ENCODE peak calls at places on chromosomes 6 and 20, in six cellular contexts. One of them, this sample, is unnamed.
A peak's percentile ranks its signal among the peaks of the same experiment; 100 is the strongest.

GRCh38 chr6:16787128-16787685 is 25.9 kb upstream of the ATXN1 start:
- DNase-seq in uterus: no peak
- DNase-seq in NCI-H1105 treated with DMSO at 0.1 percent for 48 hours: no peak
- DNase-seq in IMR-90: no peak
- DNase-seq in NCI-H2029 treated with DMSO at 0.1 percent for 48 hours: no peak
- DNase-seq in naive thymus-derived CD8-positive, alpha-beta T cell: no peak
- DNase-seq in this sample: no peak

GRCh38 chr20:62143118-62143975 is at the start of the genes PSMA7 and SS18L1:
- DNase-seq in uterus: peak; percentile 78
- DNase-seq in NCI-H1105 treated with DMSO at 0.1 percent for 48 hours: peak; percentile 79
- DNase-seq in IMR-90: peak; percentile 80
- DNase-seq in NCI-H2029 treated with DMSO at 0.1 percent for 48 hours: peak; percentile 30
- DNase-seq in naive thymus-derived CD8-positive, alpha-beta T cell: peak; percentile 89
- DNase-seq in this sample: peak; percentile 96

GRCh38 chr6:4041480-4041879 is 37.5 kb downstream of the FAM217A start:
- DNase-seq in uterus: no peak
- DNase-seq in NCI-H1105 treated with DMSO at 0.1 percent for 48 hours: no peak
- DNase-seq in IMR-90: no peak
- DNase-seq in NCI-H2029 treated with DMSO at 0.1 percent for 48 hours: no peak
- DNase-seq in naive thymus-derived CD8-positive, alpha-beta T cell: no peak
- DNase-seq in this sample: no peak

GRCh38 chr6:68343901-68344300 is 291.2 kb upstream of the ADGRB3 start:
- DNase-seq in uterus: no peak
- DNase-seq in NCI-H1105 treated with DMSO at 0.1 percent for 48 hours: peak; percentile 64
- DNase-seq in IMR-90: peak; percentile 0
- DNase-seq in NCI-H2029 treated with DMSO at 0.1 percent for 48 hours: peak; percentile 84
- DNase-seq in naive thymus-derived CD8-positive, alpha-beta T cell: no peak
- DNase-seq in this sample: no peak

GRCh38 chr20:49303211-49303610 is 25.4 kb upstream of the ZNFX1 start:
- DNase-seq in uterus: no peak
- DNase-seq in NCI-H1105 treated with DMSO at 0.1 percent for 48 hours: no peak
- DNase-seq in IMR-90: no peak
- DNase-seq in NCI-H2029 treated with DMSO at 0.1 percent for 48 hours: no peak
- DNase-seq in naive thymus-derived CD8-positive, alpha-beta T cell: no peak
- DNase-seq in this sample: no peak

GRCh38 chr20:62433655-62434054 is 6.3 kb upstream of the RBBP8NL start:
- DNase-seq in uterus: peak; percentile 35
- DNase-seq in NCI-H1105 treated with DMSO at 0.1 percent for 48 hours: no peak
- DNase-seq in IMR-90: no peak
- DNase-seq in NCI-H2029 treated with DMSO at 0.1 percent for 48 hours: no peak
- DNase-seq in naive thymus-derived CD8-positive, alpha-beta T cell: no peak
- DNase-seq in this sample: no peak

GRCh38 chr6:152136449-152136825 is 329.0 kb downstream of the ESR1 start:
- DNase-seq in uterus: no peak
- DNase-seq in NCI-H1105 treated with DMSO at 0.1 percent for 48 hours: peak; percentile 15
- DNase-seq in IMR-90: no peak
- DNase-seq in NCI-H2029 treated with DMSO at 0.1 percent for 48 hours: peak; percentile 44
- DNase-seq in naive thymus-derived CD8-positive, alpha-beta T cell: no peak
- DNase-seq in this sample: no peak

GRCh38 chr6:113464959-113465358 is 392.2 kb upstream of the MARCKS start:
- DNase-seq in uterus: no peak
- DNase-seq in NCI-H1105 treated with DMSO at 0.1 percent for 48 hours: no peak
- DNase-seq in IMR-90: peak; percentile 85
- DNase-seq in NCI-H2029 treated with DMSO at 0.1 percent for 48 hours: no peak
- DNase-seq in naive thymus-derived CD8-positive, alpha-beta T cell: no peak
- DNase-seq in this sample: no peak

GRCh38 chr6:3706547-3707467 is 44.7 kb downstream of the PXDC1 start:
- DNase-seq in uterus: no peak
- DNase-seq in NCI-H1105 treated with DMSO at 0.1 percent for 48 hours: no peak
- DNase-seq in IMR-90: peak; percentile 18
- DNase-seq in NCI-H2029 treated with DMSO at 0.1 percent for 48 hours: no peak
- DNase-seq in naive thymus-derived CD8-positive, alpha-beta T cell: no peak
- DNase-seq in this sample: no peak

GRCh38 chr6:16514249-16514648 is 247.0 kb downstream of the ATXN1 start:
- DNase-seq in uterus: no peak
- DNase-seq in NCI-H1105 treated with DMSO at 0.1 percent for 48 hours: no peak
- DNase-seq in IMR-90: peak; percentile 76
- DNase-seq in NCI-H2029 treated with DMSO at 0.1 percent for 48 hours: no peak
- DNase-seq in naive thymus-derived CD8-positive, alpha-beta T cell: peak; percentile 33
- DNase-seq in this sample: no peak

GRCh38 chr6:88304515-88304914 is 138.4 kb upstream of the CNR1 start:
- DNase-seq in uterus: no peak
- DNase-seq in NCI-H1105 treated with DMSO at 0.1 percent for 48 hours: no peak
- DNase-seq in IMR-90: no peak
- DNase-seq in NCI-H2029 treated with DMSO at 0.1 percent for 48 hours: no peak
- DNase-seq in naive thymus-derived CD8-positive, alpha-beta T cell: no peak
- DNase-seq in this sample: no peak

GRCh38 chr20:2386516-2387179 is 5.9 kb downstream of the TGM6 start:
- DNase-seq in uterus: no peak
- DNase-seq in NCI-H1105 treated with DMSO at 0.1 percent for 48 hours: no peak
- DNase-seq in IMR-90: peak; percentile 38
- DNase-seq in NCI-H2029 treated with DMSO at 0.1 percent for 48 hours: no peak
- DNase-seq in naive thymus-derived CD8-positive, alpha-beta T cell: no peak
- DNase-seq in this sample: no peak

GRCh38 chr6:14275493-14275851 is 157.9 kb downstream of the CD83 start:
- DNase-seq in uterus: no peak
- DNase-seq in NCI-H1105 treated with DMSO at 0.1 percent for 48 hours: no peak
- DNase-seq in IMR-90: peak; percentile 37
- DNase-seq in NCI-H2029 treated with DMSO at 0.1 percent for 48 hours: no peak
- DNase-seq in naive thymus-derived CD8-positive, alpha-beta T cell: no peak
- DNase-seq in this sample: no peak

GRCh38 chr6:167279766-167280440 is 11.2 kb upstream of the UNC93A start:
- DNase-seq in uterus: no peak
- DNase-seq in NCI-H1105 treated with DMSO at 0.1 percent for 48 hours: no peak
- DNase-seq in IMR-90: no peak
- DNase-seq in NCI-H2029 treated with DMSO at 0.1 percent for 48 hours: no peak
- DNase-seq in naive thymus-derived CD8-positive, alpha-beta T cell: no peak
- DNase-seq in this sample: no peak

GRCh38 chr6:90284236-90284744 is 12.4 kb downstream of the BACH2 start:
- DNase-seq in uterus: peak; percentile 57
- DNase-seq in NCI-H1105 treated with DMSO at 0.1 percent for 48 hours: no peak
- DNase-seq in IMR-90: peak; percentile 95
- DNase-seq in NCI-H2029 treated with DMSO at 0.1 percent for 48 hours: no peak
- DNase-seq in naive thymus-derived CD8-positive, alpha-beta T cell: no peak
- DNase-seq in this sample: no peak

GRCh38 chr6:123380257-123380656 is 256.5 kb downstream of the TRDN start:
- DNase-seq in uterus: no peak
- DNase-seq in NCI-H1105 treated with DMSO at 0.1 percent for 48 hours: peak; percentile 72
- DNase-seq in IMR-90: no peak
- DNase-seq in NCI-H2029 treated with DMSO at 0.1 percent for 48 hours: peak; percentile 89
- DNase-seq in naive thymus-derived CD8-positive, alpha-beta T cell: no peak
- DNase-seq in this sample: no peak

GRCh38 chr20:49384437-49385434 is 97.7 kb downstream of the KCNB1 start:
- DNase-seq in uterus: peak; percentile 71
- DNase-seq in NCI-H1105 treated with DMSO at 0.1 percent for 48 hours: peak; percentile 59
- DNase-seq in IMR-90: peak; percentile 26
- DNase-seq in NCI-H2029 treated with DMSO at 0.1 percent for 48 hours: peak; percentile 48
- DNase-seq in naive thymus-derived CD8-positive, alpha-beta T cell: peak; percentile 29
- DNase-seq in this sample: peak; percentile 86

GRCh38 chr20:47875302-47876025 is 90.2 kb upstream of the SULF2 start:
- DNase-seq in uterus: no peak
- DNase-seq in NCI-H1105 treated with DMSO at 0.1 percent for 48 hours: no peak
- DNase-seq in IMR-90: no peak
- DNase-seq in NCI-H2029 treated with DMSO at 0.1 percent for 48 hours: no peak
- DNase-seq in naive thymus-derived CD8-positive, alpha-beta T cell: no peak
- DNase-seq in this sample: no peak

GRCh38 chr20:4961746-4962145 is 39.6 kb downstream of the SLC23A2 start:
- DNase-seq in uterus: no peak
- DNase-seq in NCI-H1105 treated with DMSO at 0.1 percent for 48 hours: no peak
- DNase-seq in IMR-90: peak; percentile 97
- DNase-seq in NCI-H2029 treated with DMSO at 0.1 percent for 48 hours: no peak
- DNase-seq in naive thymus-derived CD8-positive, alpha-beta T cell: peak; percentile 23
- DNase-seq in this sample: no peak

GRCh38 chr6:7169296-7169721 is 61.5 kb downstream of the RREB1 start:
- DNase-seq in uterus: peak; percentile 54
- DNase-seq in NCI-H1105 treated with DMSO at 0.1 percent for 48 hours: no peak
- DNase-seq in IMR-90: no peak
- DNase-seq in NCI-H2029 treated with DMSO at 0.1 percent for 48 hours: no peak
- DNase-seq in naive thymus-derived CD8-positive, alpha-beta T cell: no peak
- DNase-seq in this sample: peak; percentile 92

GRCh38 chr6:147046131-147046530 is 158.1 kb upstream of the STXBP5 start:
- DNase-seq in uterus: no peak
- DNase-seq in NCI-H1105 treated with DMSO at 0.1 percent for 48 hours: no peak
- DNase-seq in IMR-90: peak; percentile 12
- DNase-seq in NCI-H2029 treated with DMSO at 0.1 percent for 48 hours: no peak
- DNase-seq in naive thymus-derived CD8-positive, alpha-beta T cell: no peak
- DNase-seq in this sample: no peak

GRCh38 chr6:165842291-165842936 is 179.4 kb upstream of the PDE10A start:
- DNase-seq in uterus: no peak
- DNase-seq in NCI-H1105 treated with DMSO at 0.1 percent for 48 hours: no peak
- DNase-seq in IMR-90: no peak
- DNase-seq in NCI-H2029 treated with DMSO at 0.1 percent for 48 hours: no peak
- DNase-seq in naive thymus-derived CD8-positive, alpha-beta T cell: no peak
- DNase-seq in this sample: no peak

GRCh38 chr6:82381278-82381677 is 17.7 kb downstream of the TPBG start:
- DNase-seq in uterus: no peak
- DNase-seq in NCI-H1105 treated with DMSO at 0.1 percent for 48 hours: no peak
- DNase-seq in IMR-90: no peak
- DNase-seq in NCI-H2029 treated with DMSO at 0.1 percent for 48 hours: no peak
- DNase-seq in naive thymus-derived CD8-positive, alpha-beta T cell: no peak
- DNase-seq in this sample: no peak

GRCh38 chr20:4064118-4064962 is 49.0 kb upstream of the RNF24 start:
- DNase-seq in uterus: peak; percentile 93
- DNase-seq in NCI-H1105 treated with DMSO at 0.1 percent for 48 hours: peak; percentile 66
- DNase-seq in IMR-90: peak; percentile 93
- DNase-seq in NCI-H2029 treated with DMSO at 0.1 percent for 48 hours: peak; percentile 60
- DNase-seq in naive thymus-derived CD8-positive, alpha-beta T cell: no peak
- DNase-seq in this sample: peak; percentile 96

GRCh38 chr6:131443014-131443413 is 130.0 kb upstream of the ARG1 start:
- DNase-seq in uterus: no peak
- DNase-seq in NCI-H1105 treated with DMSO at 0.1 percent for 48 hours: no peak
- DNase-seq in IMR-90: no peak
- DNase-seq in NCI-H2029 treated with DMSO at 0.1 percent for 48 hours: no peak
- DNase-seq in naive thymus-derived CD8-positive, alpha-beta T cell: no peak
- DNase-seq in this sample: no peak

GRCh38 chr6:7540595-7540994 is 876 bp upstream of the DSP start:
- DNase-seq in uterus: no peak
- DNase-seq in NCI-H1105 treated with DMSO at 0.1 percent for 48 hours: no peak
- DNase-seq in IMR-90: no peak
- DNase-seq in NCI-H2029 treated with DMSO at 0.1 percent for 48 hours: no peak
- DNase-seq in naive thymus-derived CD8-positive, alpha-beta T cell: no peak
- DNase-seq in this sample: no peak

GRCh38 chr20:3864518-3864917 is 17.9 kb downstream of the MAVS start:
- DNase-seq in uterus: peak; percentile 33
- DNase-seq in NCI-H1105 treated with DMSO at 0.1 percent for 48 hours: peak; percentile 29
- DNase-seq in IMR-90: no peak
- DNase-seq in NCI-H2029 treated with DMSO at 0.1 percent for 48 hours: no peak
- DNase-seq in naive thymus-derived CD8-positive, alpha-beta T cell: no peak
- DNase-seq in this sample: no peak

GRCh38 chr20:43916875-43917371 is 2.3 kb downstream of the TOX2 start:
- DNase-seq in uterus: no peak
- DNase-seq in NCI-H1105 treated with DMSO at 0.1 percent for 48 hours: no peak
- DNase-seq in IMR-90: peak; percentile 45
- DNase-seq in NCI-H2029 treated with DMSO at 0.1 percent for 48 hours: no peak
- DNase-seq in naive thymus-derived CD8-positive, alpha-beta T cell: no peak
- DNase-seq in this sample: no peak

GRCh38 chr6:42467651-42468050 is 15.9 kb upstream of the TRERF1 start:
- DNase-seq in uterus: no peak
- DNase-seq in NCI-H1105 treated with DMSO at 0.1 percent for 48 hours: no peak
- DNase-seq in IMR-90: no peak
- DNase-seq in NCI-H2029 treated with DMSO at 0.1 percent for 48 hours: no peak
- DNase-seq in naive thymus-derived CD8-positive, alpha-beta T cell: no peak
- DNase-seq in this sample: no peak

GRCh38 chr6:113953346-113953745 is 17.6 kb downstream of the HDAC2 start:
- DNase-seq in uterus: no peak
- DNase-seq in NCI-H1105 treated with DMSO at 0.1 percent for 48 hours: no peak
- DNase-seq in IMR-90: peak; percentile 50
- DNase-seq in NCI-H2029 treated with DMSO at 0.1 percent for 48 hours: no peak
- DNase-seq in naive thymus-derived CD8-positive, alpha-beta T cell: no peak
- DNase-seq in this sample: no peak

GRCh38 chr6:18897350-18897749 is 510.2 kb downstream of the RNF144B start:
- DNase-seq in uterus: no peak
- DNase-seq in NCI-H1105 treated with DMSO at 0.1 percent for 48 hours: no peak
- DNase-seq in IMR-90: no peak
- DNase-seq in NCI-H2029 treated with DMSO at 0.1 percent for 48 hours: no peak
- DNase-seq in naive thymus-derived CD8-positive, alpha-beta T cell: no peak
- DNase-seq in this sample: no peak

GRCh38 chr20:40743172-40743775 is 54.2 kb upstream of the MAFB start:
- DNase-seq in uterus: no peak
- DNase-seq in NCI-H1105 treated with DMSO at 0.1 percent for 48 hours: no peak
- DNase-seq in IMR-90: no peak
- DNase-seq in NCI-H2029 treated with DMSO at 0.1 percent for 48 hours: no peak
- DNase-seq in naive thymus-derived CD8-positive, alpha-beta T cell: no peak
- DNase-seq in this sample: no peak

GRCh38 chr6:14841901-14842421 is 403.9 kb upstream of the JARID2 start:
- DNase-seq in uterus: peak; percentile 53
- DNase-seq in NCI-H1105 treated with DMSO at 0.1 percent for 48 hours: no peak
- DNase-seq in IMR-90: peak; percentile 100
- DNase-seq in NCI-H2029 treated with DMSO at 0.1 percent for 48 hours: no peak
- DNase-seq in naive thymus-derived CD8-positive, alpha-beta T cell: no peak
- DNase-seq in this sample: no peak

This sample was measured in kidney.